ENCODE peak calls at places on chromosome 2, in seven cellular contexts. T is mesenchymal stem cell, G is mesendoderm, F is H1, D is neuronal stem cell, B is H9, C is trophoblast cell. E is an unnamed sample.

GRCh38 chr2:8058652-8059051 is 623.2 kb upstream of the ID2 start:
- DNase-seq in T (peak), G (no peak), F (no peak), D (no peak), B (no peak), C (no peak), E (no peak)

GRCh38 chr2:229492034-229492433 is 220.9 kb upstream of the PID1 start:
- DNase-seq in T (no peak), G (no peak), F (no peak), D (no peak), B (no peak), C (peak), E (no peak)

GRCh38 chr2:239836021-239836765 is 188.9 kb downstream of the NDUFA10 start:
- DNase-seq in T (no peak), G (no peak), F (no peak), D (no peak), B (no peak), C (no peak), E (no peak)

GRCh38 chr2:94870392-94871225 is 621 bp upstream of the TEKT4 start:
- DNase-seq in T (no peak), G (peak), F (no peak), D (no peak), B (peak), C (no peak), E (no peak)

GRCh38 chr2:238459081-238459629 is 32.4 kb downstream of the ASB1 start:
- DNase-seq in T (no peak), G (no peak), F (no peak), D (no peak), B (no peak), C (no peak), E (peak)

GRCh38 chr2:36371070-36371962 is 15.7 kb downstream of the CRIM1 start:
- DNase-seq in T (no peak), G (no peak), F (no peak), D (no peak), B (no peak), C (no peak), E (no peak)

GRCh38 chr2:4553219-4553618 is 849.8 kb downstream of the DCDC2C start:
- DNase-seq in T (no peak), G (no peak), F (no peak), D (no peak), B (no peak), C (no peak), E (no peak)

GRCh38 chr2:45134014-45134413 is 124.8 kb upstream of the SIX2 start:
- DNase-seq in T (no peak), G (no peak), F (no peak), D (no peak), B (peak), C (no peak), E (no peak)

GRCh38 chr2:1972428-1972827 is 228.1 kb upstream of the PXDN start:
- DNase-seq in T (no peak), G (peak), F (no peak), D (no peak), B (no peak), C (no peak), E (no peak)

GRCh38 chr2:73284296-73285161 is at the start of gene FBXO41:
- DNase-seq in T (no peak), G (peak), F (peak), D (no peak), B (peak), C (no peak), E (peak)

DNA sequence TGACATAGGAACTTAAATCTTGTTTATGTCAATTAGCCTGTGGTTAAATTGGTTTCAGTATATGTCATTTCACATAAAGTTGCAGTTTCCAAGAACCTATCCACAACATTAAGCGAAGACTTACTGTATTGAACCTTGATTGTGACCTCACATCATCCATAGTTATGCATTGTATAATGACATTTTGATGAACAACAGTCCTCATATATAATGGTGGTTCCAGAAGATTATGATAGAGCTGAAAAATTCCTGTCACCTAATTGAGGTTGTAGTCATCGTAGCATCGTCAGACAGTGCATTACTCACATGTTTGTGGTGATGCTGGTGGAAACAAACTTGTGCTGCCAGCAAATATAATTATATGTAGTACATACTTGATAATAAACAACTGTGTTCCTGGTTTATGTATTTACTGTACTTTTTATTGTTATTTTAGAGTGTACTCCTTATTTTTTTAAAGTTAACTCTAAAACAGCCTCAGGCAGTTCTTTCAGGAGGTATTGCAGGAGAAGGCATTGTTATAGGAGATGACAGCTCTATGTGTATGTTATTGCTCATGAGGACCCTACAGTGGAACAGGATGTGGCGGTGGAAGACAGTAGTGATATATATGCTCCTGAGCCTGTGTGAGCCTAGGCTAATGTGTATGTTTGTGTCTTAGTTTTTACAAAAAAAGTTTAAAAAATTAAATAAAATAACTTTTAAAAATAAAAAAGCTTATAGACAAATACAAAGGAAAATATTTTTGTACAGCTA is 56.6 kb downstream of the UBE2E3 start:
- DNase-seq in T (peak), G (no peak), F (no peak), D (no peak), B (no peak), C (peak), E (peak)
- H3K4ac ChIP-seq in T (no peak), G (no peak), F (no peak), D (no peak), B (no peak), C (no peak), E (no peak)

GRCh38 chr2:10035633-10036032 is 7.7 kb upstream of the KLF11 start:
- DNase-seq in T (no peak), G (no peak), F (no peak), D (no peak), B (no peak), C (no peak), E (no peak)
- H3K4ac ChIP-seq in T (no peak), G (no peak), F (no peak), D (no peak), B (no peak), C (no peak), E (peak)

GRCh38 chr2:32124660-32125059 is 41.0 kb upstream of the SLC30A6 start:
- DNase-seq in T (no peak), G (no peak), F (no peak), D (no peak), B (no peak), C (no peak), E (no peak)
- H3K4ac ChIP-seq in T (no peak), G (no peak), F (no peak), D (no peak), B (no peak), C (no peak), E (no peak)

GRCh38 chr2:220882507-220882906 is 689.6 kb downstream of the EPHA4 start:
- DNase-seq in T (no peak), G (no peak), F (no peak), D (no peak), B (no peak), C (no peak), E (no peak)
- H3K4ac ChIP-seq in T (no peak), G (no peak), F (no peak), D (no peak), B (no peak), C (no peak), E (no peak)

GRCh38 chr2:130849896-130850787 is 13.4 kb downstream of the ARHGEF4 start:
- DNase-seq in T (no peak), G (no peak), F (no peak), D (no peak), B (no peak), C (no peak), E (no peak)
- H3K4ac ChIP-seq in T (no peak), G (no peak), F (no peak), D (peak), B (no peak), C (no peak), E (no peak)

GRCh38 chr2:237270556-237270955 is 143.4 kb downstream of the COL6A3 start:
- DNase-seq in T (no peak), G (no peak), F (no peak), D (no peak), B (no peak), C (no peak), E (peak)

GRCh38 chr2:237271698-237272097 is 142.3 kb downstream of the COL6A3 start:
- DNase-seq in T (peak), G (no peak), F (no peak), D (no peak), B (no peak), C (peak), E (peak)

GRCh38 chr2:237268004-237268708 is 145.8 kb downstream of the COL6A3 start:
- DNase-seq in T (no peak), G (no peak), F (no peak), D (no peak), B (no peak), C (no peak), E (no peak)

GRCh38 chr2:237264480-237265219 is 149.3 kb downstream of the COL6A3 start:
- DNase-seq in T (no peak), G (no peak), F (no peak), D (no peak), B (no peak), C (no peak), E (peak)

DNA sequence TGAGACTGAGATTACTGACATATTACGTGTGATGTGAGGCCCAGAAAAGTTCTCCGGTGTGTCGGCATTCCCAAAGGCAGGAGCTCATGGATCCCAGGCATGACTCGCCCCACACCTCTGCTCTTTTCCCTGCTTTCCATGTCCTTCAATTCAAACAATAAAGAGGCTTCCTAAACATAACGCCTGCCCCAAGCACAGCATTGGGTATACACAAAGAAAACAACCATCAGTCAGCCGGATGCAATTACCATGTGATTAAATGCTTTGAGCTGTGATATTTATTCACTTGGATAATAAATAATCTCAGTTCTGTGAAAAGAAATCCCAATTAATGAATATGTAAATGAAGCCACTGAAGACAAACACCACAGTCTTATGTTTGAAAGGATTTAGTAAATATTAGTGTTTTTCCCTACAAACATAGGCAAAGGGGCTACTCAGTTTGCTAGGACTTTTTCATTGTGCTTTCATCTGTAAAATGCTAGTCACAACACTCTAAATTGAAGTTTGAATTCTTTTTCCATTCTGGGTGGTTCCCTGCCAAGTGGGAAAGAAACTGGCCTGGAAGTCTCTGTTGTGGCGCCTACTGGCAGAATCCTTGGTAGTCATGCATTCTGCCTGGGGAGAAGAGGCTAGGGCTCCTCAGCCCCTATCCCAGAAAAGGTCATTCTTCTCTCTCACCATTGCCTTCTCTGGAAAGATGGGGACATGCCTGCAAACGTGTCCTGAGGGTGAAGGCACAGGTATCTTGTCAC is 144.7 kb downstream of the COL6A3 start:
- DNase-seq in T (no peak), G (no peak), F (no peak), D (no peak), B (no peak), C (no peak), E (peak)
- H3K4ac ChIP-seq in T (no peak), G (no peak), F (no peak), D (no peak), B (no peak), C (no peak), E (peak)

GRCh38 chr2:132811148-132811915 is 141.3 kb upstream of the LYPD1 start:
- DNase-seq in T (no peak), G (no peak), F (no peak), D (no peak), B (no peak), C (no peak), E (no peak)

GRCh38 chr2:132814651-132815050 is 144.6 kb upstream of the LYPD1 start:
- DNase-seq in T (no peak), G (no peak), F (no peak), D (no peak), B (no peak), C (no peak), E (no peak)

GRCh38 chr2:132816234-132816633 is 146.2 kb upstream of the LYPD1 start:
- DNase-seq in T (no peak), G (peak), F (no peak), D (no peak), B (peak), C (no peak), E (no peak)

GRCh38 chr2:132815522-132815921 is 145.5 kb upstream of the LYPD1 start:
- DNase-seq in T (peak), G (no peak), F (no peak), D (no peak), B (no peak), C (no peak), E (peak)
- H3K4ac ChIP-seq in T (no peak), G (no peak), F (no peak), D (no peak), B (no peak), C (no peak), E (peak)

GRCh38 chr2:208074610-208075356 is 49.5 kb upstream of the PLEKHM3 start:
- DNase-seq in T (no peak), G (no peak), F (no peak), D (no peak), B (no peak), C (no peak), E (no peak)
- H3K4ac ChIP-seq in T (no peak), G (no peak), F (no peak), D (no peak), B (no peak), C (no peak), E (no peak)

GRCh38 chr2:10908195-10908594 is 3.5 kb upstream of the KCNF1 start:
- DNase-seq in T (no peak), G (no peak), F (no peak), D (no peak), B (peak), C (no peak), E (no peak)

GRCh38 chr2:10909996-10910341 is 1.8 kb upstream of the KCNF1 start:
- DNase-seq in T (no peak), G (peak), F (no peak), D (no peak), B (peak), C (no peak), E (no peak)

GRCh38 chr2:10911291-10912075 is at the start of gene KCNF1:
- DNase-seq in T (peak), G (peak), F (no peak), D (peak), B (peak), C (peak), E (peak)

GRCh38 chr2:10910625-10911024 is 1.1 kb upstream of the KCNF1 start:
- DNase-seq in T (no peak), G (no peak), F (no peak), D (no peak), B (peak), C (no peak), E (no peak)

GRCh38 chr2:10909050-10909995 is 2.4 kb upstream of the KCNF1 start:
- DNase-seq in T (peak), G (peak), F (no peak), D (peak), B (peak), C (no peak), E (no peak)
- H3K4ac ChIP-seq in T (no peak), G (no peak), F (no peak), D (no peak), B (no peak), C (no peak), E (no peak)

E was measured in IMR-90.